ENCODE peak calls at places on chromosomes 6 and 20, in five cellular contexts. One of them, this sample, is unnamed.

GRCh38 chr6:8958894-8959511 is 523.7 kb upstream of the SLC35B3 start:
- DNase-seq in transverse colon: no peak
- DNase-seq in keratinocyte: no peak
- DNase-seq in CD8-positive, alpha-beta T cell: no peak
- DNase-seq in A549: no peak
- DNase-seq in this sample: no peak

GRCh38 chr6:106076139-106076538 is 10.0 kb upstream of the PRDM1 start:
- DNase-seq in A549: no peak
- DNase-seq in transverse colon: no peak
- DNase-seq in CD8-positive, alpha-beta T cell: no peak
- DNase-seq in keratinocyte: no peak
- DNase-seq in this sample: no peak

GRCh38 chr20:11919046-11919445 is 1.4 kb downstream of the BTBD3 start:
- DNase-seq in CD8-positive, alpha-beta T cell: no peak
- DNase-seq in A549: no peak
- DNase-seq in transverse colon: no peak
- DNase-seq in keratinocyte: no peak
- DNase-seq in this sample: peak; percentile 47

GRCh38 chr20:24574307-24574706 is 104.9 kb downstream of the SYNDIG1 start:
- DNase-seq in CD8-positive, alpha-beta T cell: no peak
- DNase-seq in transverse colon: no peak
- DNase-seq in keratinocyte: no peak
- DNase-seq in A549: no peak
- DNase-seq in this sample: no peak

GRCh38 chr6:3612341-3613041 is 139.0 kb downstream of the PXDC1 start:
- DNase-seq in CD8-positive, alpha-beta T cell: no peak
- DNase-seq in transverse colon: no peak
- DNase-seq in keratinocyte: peak; percentile 85
- DNase-seq in A549: peak; percentile 69
- DNase-seq in this sample: no peak

GRCh38 chr20:23146857-23147256 is 60.7 kb upstream of the CD93 start:
- DNase-seq in CD8-positive, alpha-beta T cell: no peak
- DNase-seq in A549: no peak
- DNase-seq in keratinocyte: no peak
- DNase-seq in transverse colon: no peak
- DNase-seq in this sample: no peak

GRCh38 chr20:39607124-39607523 is 645.0 kb downstream of the DHX35 start:
- DNase-seq in CD8-positive, alpha-beta T cell: no peak
- DNase-seq in A549: no peak
- DNase-seq in keratinocyte: no peak
- DNase-seq in transverse colon: no peak
- DNase-seq in this sample: no peak

GRCh38 chr6:40950986-40951730 is 87.9 kb downstream of the UNC5CL start:
- DNase-seq in keratinocyte: peak; percentile 48
- DNase-seq in A549: no peak
- DNase-seq in CD8-positive, alpha-beta T cell: no peak
- DNase-seq in transverse colon: no peak
- DNase-seq in this sample: no peak

GRCh38 chr6:47057830-47058540 is 15.9 kb upstream of the ADGRF1 start:
- DNase-seq in CD8-positive, alpha-beta T cell: no peak
- DNase-seq in transverse colon: no peak
- DNase-seq in A549: no peak
- DNase-seq in keratinocyte: no peak
- DNase-seq in this sample: no peak

GRCh38 chr6:32972353-32973143 is 4.2 kb downstream of the BRD2 start:
- DNase-seq in CD8-positive, alpha-beta T cell: peak; percentile 54
- DNase-seq in transverse colon: peak; percentile 51
- DNase-seq in keratinocyte: no peak
- DNase-seq in A549: peak; percentile 36
- DNase-seq in this sample: no peak

GRCh38 chr6:149293244-149293643 is 24.3 kb upstream of the TAB2 start:
- DNase-seq in keratinocyte: peak; percentile 42
- DNase-seq in transverse colon: no peak
- DNase-seq in A549: no peak
- DNase-seq in CD8-positive, alpha-beta T cell: no peak
- DNase-seq in this sample: no peak

GRCh38 chr6:36911946-36912555 is 26.3 kb downstream of the C6orf89 start:
- DNase-seq in transverse colon: no peak
- DNase-seq in CD8-positive, alpha-beta T cell: peak; percentile 14
- DNase-seq in keratinocyte: no peak
- DNase-seq in A549: no peak
- DNase-seq in this sample: no peak

GRCh38 chr6:110125361-110125760 is 54.1 kb downstream of the WASF1 start:
- DNase-seq in CD8-positive, alpha-beta T cell: no peak
- DNase-seq in A549: no peak
- DNase-seq in keratinocyte: no peak
- DNase-seq in transverse colon: no peak
- DNase-seq in this sample: no peak
- H3K4me3 ChIP-seq in CD8-positive, alpha-beta T cell: no peak overlapping the region
- H3K4me3 ChIP-seq in A549: no peak overlapping the region
- H3K4me3 ChIP-seq in keratinocyte: no peak overlapping the region
- H3K4me3 ChIP-seq in transverse colon: no peak overlapping the region
- H3K4me3 ChIP-seq in this sample: no peak overlapping the region

DNA sequence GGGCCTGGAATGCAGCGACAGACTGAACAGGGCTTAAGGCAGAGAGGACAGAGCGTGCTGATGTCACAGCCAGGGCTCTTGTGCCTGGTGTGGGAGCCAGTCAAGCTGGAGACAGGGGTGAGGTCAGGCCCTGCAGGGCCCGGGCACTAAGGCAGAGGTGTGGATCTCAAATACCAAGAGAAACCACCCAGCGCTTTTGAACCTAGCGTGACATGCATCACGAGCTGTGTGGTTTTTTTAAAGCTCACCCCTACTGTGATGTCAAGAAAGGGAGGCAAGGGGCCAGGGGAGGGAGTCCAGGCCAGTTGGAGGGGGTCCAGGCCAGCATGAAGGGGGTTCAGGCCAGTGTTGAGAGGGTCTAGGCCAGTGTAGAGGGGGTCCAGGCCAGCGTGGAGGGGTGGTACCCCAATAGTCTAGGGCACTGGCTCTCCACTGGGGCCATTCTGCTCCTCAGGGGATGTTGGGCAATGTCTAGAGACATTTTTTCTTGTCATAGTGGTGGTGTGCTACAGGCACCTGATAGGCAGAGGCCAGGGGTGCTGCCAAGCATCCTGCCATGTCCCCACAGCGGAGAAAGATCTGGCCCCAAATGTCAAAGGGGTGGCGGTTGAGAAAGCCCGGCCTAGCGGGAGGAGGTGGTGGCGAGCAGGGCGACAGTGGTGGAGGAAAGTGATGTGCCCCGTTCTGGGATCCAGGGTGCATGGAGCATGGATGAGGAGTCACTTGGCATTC is 42.6 kb downstream of the RBM38 start:
- DNase-seq in A549: no peak
- DNase-seq in transverse colon: no peak
- DNase-seq in CD8-positive, alpha-beta T cell: no peak
- DNase-seq in keratinocyte: no peak
- DNase-seq in this sample: no peak
- H3K27ac ChIP-seq in A549: no peak overlapping the region
- H3K27ac ChIP-seq in transverse colon: peak overlapping the region; percentile 39
- H3K27ac ChIP-seq in CD8-positive, alpha-beta T cell: peak overlapping the region; percentile 2
- H3K27ac ChIP-seq in keratinocyte: no peak overlapping the region
- H3K27ac ChIP-seq in this sample: no peak overlapping the region

GRCh38 chr20:4571759-4572531 is 149.8 kb upstream of the PRND start:
- DNase-seq in CD8-positive, alpha-beta T cell: no peak
- DNase-seq in A549: no peak
- DNase-seq in keratinocyte: no peak
- DNase-seq in transverse colon: no peak
- DNase-seq in this sample: no peak

GRCh38 chr20:4567172-4567571 is 154.5 kb upstream of the PRND start:
- DNase-seq in A549: no peak
- DNase-seq in keratinocyte: no peak
- DNase-seq in CD8-positive, alpha-beta T cell: no peak
- DNase-seq in transverse colon: no peak
- DNase-seq in this sample: no peak

GRCh38 chr20:4568560-4568959 is 153.1 kb upstream of the PRND start:
- DNase-seq in A549: no peak
- DNase-seq in keratinocyte: no peak
- DNase-seq in transverse colon: no peak
- DNase-seq in CD8-positive, alpha-beta T cell: no peak
- DNase-seq in this sample: no peak

GRCh38 chr20:4569882-4570281 is 151.8 kb upstream of the PRND start:
- DNase-seq in A549: no peak
- DNase-seq in CD8-positive, alpha-beta T cell: no peak
- DNase-seq in transverse colon: no peak
- DNase-seq in keratinocyte: no peak
- DNase-seq in this sample: no peak

DNA sequence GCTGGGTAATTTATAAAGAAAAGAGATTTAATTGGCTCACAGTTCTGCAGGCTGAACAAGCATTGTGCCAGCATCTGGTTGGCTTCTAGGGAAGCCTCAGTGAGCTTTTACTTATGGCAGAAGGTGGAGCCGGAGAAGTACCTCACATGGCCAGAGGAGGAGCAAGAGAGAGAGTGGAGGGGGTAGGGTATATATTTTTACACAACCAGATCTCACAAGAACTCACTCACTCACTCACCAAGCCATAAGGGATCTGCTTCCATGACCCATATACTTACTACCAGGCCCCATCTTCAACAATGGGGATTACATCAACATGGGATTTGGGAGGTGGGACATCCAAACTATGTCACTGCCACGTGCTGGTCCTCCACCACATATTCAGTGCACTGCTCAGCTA is 152.6 kb upstream of the PRND start:
- DNase-seq in CD8-positive, alpha-beta T cell: no peak
- DNase-seq in keratinocyte: no peak
- DNase-seq in A549: no peak
- DNase-seq in transverse colon: no peak
- DNase-seq in this sample: no peak
- TF ChIP-seq CTCF in CD8-positive, alpha-beta T cell: no peak
- TF ChIP-seq CTCF in keratinocyte: peak; percentile 5
- TF ChIP-seq CTCF in A549: no peak
- TF ChIP-seq CTCF in transverse colon: no peak
- TF ChIP-seq CTCF in this sample: no peak

GRCh38 chr6:142395768-142396231 is 94.0 kb downstream of the ADGRG6 start:
- DNase-seq in transverse colon: no peak
- DNase-seq in A549: no peak
- DNase-seq in CD8-positive, alpha-beta T cell: no peak
- DNase-seq in keratinocyte: no peak
- DNase-seq in this sample: no peak
- H3K4me3 ChIP-seq in transverse colon: no peak overlapping the region
- H3K4me3 ChIP-seq in A549: no peak overlapping the region
- H3K4me3 ChIP-seq in CD8-positive, alpha-beta T cell: no peak overlapping the region
- H3K4me3 ChIP-seq in keratinocyte: no peak overlapping the region
- H3K4me3 ChIP-seq in this sample: no peak overlapping the region

GRCh38 chr6:131952886-131953509 is 1.8 kb upstream of the CCN2 start:
- DNase-seq in A549: no peak
- DNase-seq in transverse colon: no peak
- DNase-seq in keratinocyte: no peak
- DNase-seq in CD8-positive, alpha-beta T cell: no peak
- DNase-seq in this sample: no peak
- H3K27ac ChIP-seq in A549: peak overlapping the region; percentile 97
- H3K27ac ChIP-seq in transverse colon: no peak overlapping the region
- H3K27ac ChIP-seq in keratinocyte: no peak overlapping the region
- H3K27ac ChIP-seq in CD8-positive, alpha-beta T cell: no peak overlapping the region
- H3K27ac ChIP-seq in this sample: no peak overlapping the region